ENCODE peak calls at places on chromosomes 6 and 20, in five cellular contexts. I, U, C, M and H are unnamed samples.

GRCh38 chr20:31593221-31594001 is 11.7 kb upstream of the ID1 start:
- DNase-seq in U (no peak), M (no peak), I (no peak), C (peak; percentile 89), H (no peak)

GRCh38 chr6:166365221-166365620 is 17.5 kb downstream of the MPC1 start:
- DNase-seq in U (no peak), M (no peak), I (no peak), C (peak; percentile 81), H (no peak)

GRCh38 chr20:24437322-24438090 is 31.9 kb upstream of the SYNDIG1 start:
- DNase-seq in U (no peak), I (no peak), C (no peak), M (no peak), H (no peak)

GRCh38 chr6:50520325-50520724 is 193.0 kb upstream of the TFAP2D start:
- DNase-seq in M (no peak), I (no peak), U (no peak), C (no peak), H (no peak)

GRCh38 chr20:45576995-45577394 is 2.1 kb downstream of the WFDC8 start:
- DNase-seq in C (peak; percentile 46), I (no peak), M (no peak), U (no peak), H (no peak)

GRCh38 chr6:36285187-36285612 is 15.3 kb downstream of the PNPLA1 start:
- DNase-seq in I (no peak), M (no peak), U (no peak), C (no peak), H (no peak)

GRCh38 chr6:149334682-149335160 is 17.2 kb downstream of the TAB2 start:
- DNase-seq in C (peak; percentile 91), M (no peak), I (no peak), U (no peak), H (no peak)

GRCh38 chr6:104229057-104229456 is 630.7 kb downstream of the HACE1 start:
- DNase-seq in C (no peak), M (no peak), U (no peak), I (no peak), H (peak; percentile 51)

GRCh38 chr6:88683734-88684133 is 279.7 kb downstream of the RNGTT start:
- DNase-seq in C (peak; percentile 29), I (no peak), M (no peak), U (no peak), H (no peak)

GRCh38 chr6:157982297-157982579 is 575 bp downstream of the SYNJ2 start:
- DNase-seq in C (peak; percentile 45), I (no peak), U (no peak), M (no peak), H (no peak)

GRCh38 chr6:142481466-142481865 is 179.7 kb downstream of the ADGRG6 start:
- DNase-seq in I (no peak), M (no peak), U (no peak), C (no peak), H (no peak)

GRCh38 chr6:44556046-44556445 is 168.5 kb downstream of the CDC5L start:
- DNase-seq in U (no peak), C (no peak), I (no peak), M (no peak), H (no peak)

GRCh38 chr6:15023448-15023847 is 222.4 kb upstream of the JARID2 start:
- DNase-seq in M (no peak), I (no peak), U (no peak), C (no peak), H (no peak)

GRCh38 chr6:95767897-95768463 is 190.6 kb downstream of the MANEA start:
- DNase-seq in C (no peak), M (no peak), I (no peak), U (no peak), H (no peak)

GRCh38 chr20:58995461-58996225 is 11.4 kb downstream of the CTSZ start:
- DNase-seq in U (no peak), I (no peak), C (no peak), M (no peak), H (no peak)

GRCh38 chr20:911882-912600 is 4.1 kb downstream of the ANGPT4 start:
- DNase-seq in U (no peak), C (no peak), M (no peak), I (no peak), H (no peak)

GRCh38 chr6:44223471-44224153 is at the start of gene SLC29A1:
- DNase-seq in U (peak; percentile 59), C (peak; percentile 47), I (peak; percentile 76), M (peak; percentile 76), H (no peak)

GRCh38 chr6:118621799-118622470 is 29.5 kb downstream of the CEP85L start:
- DNase-seq in U (no peak), C (peak; percentile 58), M (no peak), I (no peak), H (no peak)

GRCh38 chr6:44833248-44833647 is 445.7 kb downstream of the CDC5L start:
- DNase-seq in U (no peak), C (no peak), I (no peak), M (no peak), H (no peak)